ENCODE peak calls at places on chromosome 14, in seven cellular contexts. One of them, this sample, is unnamed.

GRCh38 chr14:103217538-103217937 is 94.3 kb downstream of the TNFAIP2 start:
- DNase-seq in H9: no peak
- DNase-seq in H1: no peak
- DNase-seq in IMR-90: no peak
- DNase-seq in mesenchymal stem cell: no peak
- DNase-seq in mesendoderm: no peak
- DNase-seq in trophoblast cell: no peak
- DNase-seq in this sample: no peak

GRCh38 chr14:71247106-71247505 is 339.8 kb downstream of the PCNX1 start:
- DNase-seq in H9: no peak
- DNase-seq in H1: no peak
- DNase-seq in IMR-90: peak; percentile 51
- DNase-seq in mesenchymal stem cell: no peak
- DNase-seq in mesendoderm: no peak
- DNase-seq in trophoblast cell: no peak
- DNase-seq in this sample: no peak

GRCh38 chr14:99681101-99681831 is 2.8 kb upstream of the CYP46A1 start:
- DNase-seq in H9: peak; percentile 18
- DNase-seq in H1: peak; percentile 41
- DNase-seq in IMR-90: no peak
- DNase-seq in mesenchymal stem cell: no peak
- DNase-seq in mesendoderm: no peak
- DNase-seq in trophoblast cell: no peak
- DNase-seq in this sample: no peak

GRCh38 chr14:95527392-95528002 is 7.4 kb upstream of the GLRX5 start:
- DNase-seq in H9: no peak
- DNase-seq in H1: no peak
- DNase-seq in IMR-90: peak; percentile 84
- DNase-seq in mesenchymal stem cell: peak; percentile 79
- DNase-seq in mesendoderm: no peak
- DNase-seq in trophoblast cell: peak; percentile 86
- DNase-seq in this sample: no peak

GRCh38 chr14:30876692-30877091 is 2.3 kb downstream of the COCH start:
- DNase-seq in H9: no peak
- DNase-seq in H1: no peak
- DNase-seq in IMR-90: no peak
- DNase-seq in mesenchymal stem cell: no peak
- DNase-seq in mesendoderm: no peak
- DNase-seq in trophoblast cell: no peak
- DNase-seq in this sample: no peak

GRCh38 chr14:19993438-19993837 is 8.5 kb upstream of the OR4Q2 start:
- DNase-seq in H9: no peak
- DNase-seq in H1: no peak
- DNase-seq in IMR-90: no peak
- DNase-seq in mesenchymal stem cell: no peak
- DNase-seq in mesendoderm: no peak
- DNase-seq in trophoblast cell: no peak
- DNase-seq in this sample: no peak

GRCh38 chr14:80316426-80316825 is 105.1 kb upstream of the DIO2 start:
- DNase-seq in H9: no peak
- DNase-seq in H1: no peak
- DNase-seq in IMR-90: peak; percentile 46
- DNase-seq in mesenchymal stem cell: no peak
- DNase-seq in mesendoderm: no peak
- DNase-seq in trophoblast cell: no peak
- DNase-seq in this sample: no peak

GRCh38 chr14:84894254-84894653 is 635.7 kb upstream of the FLRT2 start:
- DNase-seq in H9: no peak
- DNase-seq in H1: no peak
- DNase-seq in IMR-90: no peak
- DNase-seq in mesenchymal stem cell: no peak
- DNase-seq in mesendoderm: no peak
- DNase-seq in trophoblast cell: no peak
- DNase-seq in this sample: no peak

GRCh38 chr14:53509845-53510244 is 356.7 kb upstream of the DDHD1 start:
- DNase-seq in H9: no peak
- DNase-seq in H1: no peak
- DNase-seq in IMR-90: peak; percentile 70
- DNase-seq in mesenchymal stem cell: peak; percentile 43
- DNase-seq in mesendoderm: no peak
- DNase-seq in trophoblast cell: no peak
- DNase-seq in this sample: no peak

GRCh38 chr14:65850429-65851145 is 438.1 kb downstream of the FUT8 start:
- DNase-seq in H9: no peak
- DNase-seq in H1: no peak
- DNase-seq in IMR-90: no peak
- DNase-seq in mesenchymal stem cell: no peak
- DNase-seq in mesendoderm: no peak
- DNase-seq in trophoblast cell: no peak
- DNase-seq in this sample: no peak

GRCh38 chr14:54550514-54550913 is 16.4 kb upstream of the SAMD4A start:
- DNase-seq in H9: no peak
- DNase-seq in H1: no peak
- DNase-seq in IMR-90: peak; percentile 71
- DNase-seq in mesenchymal stem cell: no peak
- DNase-seq in mesendoderm: no peak
- DNase-seq in trophoblast cell: no peak
- DNase-seq in this sample: no peak

GRCh38 chr14:39491134-39491541 is 58.9 kb upstream of the FBXO33 start:
- DNase-seq in H9: no peak
- DNase-seq in H1: peak; percentile 46
- DNase-seq in IMR-90: peak; percentile 52
- DNase-seq in mesenchymal stem cell: peak; percentile 55
- DNase-seq in mesendoderm: peak; percentile 55
- DNase-seq in trophoblast cell: peak; percentile 68
- DNase-seq in this sample: no peak

GRCh38 chr14:75636100-75636692 is 24.5 kb downstream of the ERG28 start:
- DNase-seq in H9: peak; percentile 30
- DNase-seq in H1: no peak
- DNase-seq in IMR-90: peak; percentile 32
- DNase-seq in mesenchymal stem cell: peak; percentile 72
- DNase-seq in mesendoderm: peak; percentile 38
- DNase-seq in trophoblast cell: no peak
- DNase-seq in this sample: no peak

GRCh38 chr14:91377700-91378652 is 39.6 kb downstream of the CCDC88C start:
- DNase-seq in H9: no peak
- DNase-seq in H1: no peak
- DNase-seq in IMR-90: no peak
- DNase-seq in mesenchymal stem cell: no peak
- DNase-seq in mesendoderm: no peak
- DNase-seq in trophoblast cell: no peak
- DNase-seq in this sample: no peak

GRCh38 chr14:56129941-56130340 is 11.7 kb downstream of the PELI2 start:
- DNase-seq in H9: no peak
- DNase-seq in H1: no peak
- DNase-seq in IMR-90: no peak
- DNase-seq in mesenchymal stem cell: no peak
- DNase-seq in mesendoderm: peak; percentile 51
- DNase-seq in trophoblast cell: no peak
- DNase-seq in this sample: no peak

GRCh38 chr14:75933712-75934296 is 48.0 kb downstream of the TGFB3 start:
- DNase-seq in H9: no peak
- DNase-seq in H1: no peak
- DNase-seq in IMR-90: no peak
- DNase-seq in mesenchymal stem cell: no peak
- DNase-seq in mesendoderm: no peak
- DNase-seq in trophoblast cell: no peak
- DNase-seq in this sample: no peak

DNA sequence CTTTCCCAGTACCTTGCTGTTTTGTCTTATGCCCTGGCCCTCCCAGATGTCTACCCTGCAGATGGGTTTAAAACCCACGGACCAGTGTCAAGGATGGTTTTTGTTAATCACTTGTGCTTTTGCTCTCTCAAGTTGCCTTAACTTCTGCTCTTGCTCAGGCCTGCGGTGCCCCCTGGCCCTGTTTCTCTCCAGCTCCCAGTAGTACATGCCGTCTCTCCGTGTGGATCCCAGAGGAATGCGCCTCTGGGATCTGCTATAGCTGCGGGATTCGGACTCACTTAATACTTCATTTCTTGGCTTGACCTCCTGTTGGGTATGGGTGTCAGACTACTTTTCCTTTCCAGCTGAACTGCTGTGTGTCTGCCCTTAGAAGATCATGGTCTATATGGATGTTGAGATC is 14.5 kb downstream of the PLEKHG3 start:
- DNase-seq in H9: no peak
- DNase-seq in H1: no peak
- DNase-seq in IMR-90: no peak
- DNase-seq in mesenchymal stem cell: no peak
- DNase-seq in mesendoderm: peak; percentile 46
- DNase-seq in trophoblast cell: no peak
- DNase-seq in this sample: no peak
- H3K18ac ChIP-seq in H9: no peak overlapping the region
- H3K18ac ChIP-seq in H1: no peak overlapping the region
- H3K18ac ChIP-seq in IMR-90: no peak overlapping the region
- H3K18ac ChIP-seq in mesenchymal stem cell: peak overlapping the region; percentile 14
- H3K18ac ChIP-seq in mesendoderm: no peak overlapping the region
- H3K18ac ChIP-seq in trophoblast cell: no peak overlapping the region
- H3K18ac ChIP-seq in this sample: no peak overlapping the region

GRCh38 chr14:24316597-24316950 is 5.3 kb downstream of the LTB4R start:
- DNase-seq in H9: no peak
- DNase-seq in H1: no peak
- DNase-seq in IMR-90: no peak
- DNase-seq in mesenchymal stem cell: no peak
- DNase-seq in mesendoderm: no peak
- DNase-seq in trophoblast cell: no peak
- DNase-seq in this sample: no peak

GRCh38 chr14:24313912-24314311 is 2.6 kb downstream of the LTB4R start:
- DNase-seq in H9: no peak
- DNase-seq in H1: no peak
- DNase-seq in IMR-90: no peak
- DNase-seq in mesenchymal stem cell: no peak
- DNase-seq in mesendoderm: no peak
- DNase-seq in trophoblast cell: no peak
- DNase-seq in this sample: no peak

GRCh38 chr14:24314377-24315193 is 3.3 kb downstream of the LTB4R start:
- DNase-seq in H9: no peak
- DNase-seq in H1: no peak
- DNase-seq in IMR-90: no peak
- DNase-seq in mesenchymal stem cell: no peak
- DNase-seq in mesendoderm: no peak
- DNase-seq in trophoblast cell: no peak
- DNase-seq in this sample: no peak

GRCh38 chr14:24315807-24316596 is 4.7 kb downstream of the LTB4R start:
- DNase-seq in H9: peak; percentile 81
- DNase-seq in H1: peak; percentile 78
- DNase-seq in IMR-90: no peak
- DNase-seq in mesenchymal stem cell: no peak
- DNase-seq in mesendoderm: peak; percentile 57
- DNase-seq in trophoblast cell: peak; percentile 76
- DNase-seq in this sample: no peak

DNA sequence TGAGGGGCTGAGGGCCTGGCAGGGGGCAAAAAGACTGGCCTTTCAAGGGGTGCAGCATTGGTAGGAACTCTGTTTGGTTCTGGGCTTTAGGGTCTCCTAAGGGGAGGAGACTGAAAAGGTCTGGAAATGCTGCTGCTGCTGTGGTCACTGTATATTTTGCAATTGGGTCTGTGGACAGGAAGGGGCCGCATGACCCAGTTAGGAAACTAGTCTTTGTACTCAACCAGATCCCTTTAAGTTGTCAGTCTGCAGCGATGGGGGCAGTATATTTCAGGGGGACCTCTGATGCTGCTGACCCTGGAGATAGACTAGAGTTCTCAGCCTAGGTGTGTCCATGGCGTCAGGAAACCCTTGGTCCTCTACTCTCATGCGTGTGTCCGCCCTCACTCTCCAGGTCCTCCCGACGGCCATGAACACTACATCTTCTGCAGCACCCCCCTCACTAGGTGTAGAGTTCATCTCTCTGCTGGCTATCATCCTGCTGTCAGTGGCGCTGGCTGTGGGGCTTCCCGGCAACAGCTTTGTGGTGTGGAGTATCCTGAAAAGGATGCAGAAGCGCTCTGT is 4.0 kb downstream of the LTB4R start:
- DNase-seq in H9: no peak
- DNase-seq in H1: no peak
- DNase-seq in IMR-90: no peak
- DNase-seq in mesenchymal stem cell: no peak
- DNase-seq in mesendoderm: no peak
- DNase-seq in trophoblast cell: no peak
- DNase-seq in this sample: no peak
- H3K18ac ChIP-seq in H9: no peak overlapping the region
- H3K18ac ChIP-seq in H1: no peak overlapping the region
- H3K18ac ChIP-seq in IMR-90: no peak overlapping the region
- H3K18ac ChIP-seq in mesenchymal stem cell: no peak overlapping the region
- H3K18ac ChIP-seq in mesendoderm: no peak overlapping the region
- H3K18ac ChIP-seq in trophoblast cell: no peak overlapping the region
- H3K18ac ChIP-seq in this sample: no peak overlapping the region

GRCh38 chr14:104769324-104770071 is 16.6 kb downstream of the SIVA1 start:
- DNase-seq in H9: no peak
- DNase-seq in H1: no peak
- DNase-seq in IMR-90: no peak
- DNase-seq in mesenchymal stem cell: no peak
- DNase-seq in mesendoderm: no peak
- DNase-seq in trophoblast cell: peak; percentile 34
- DNase-seq in this sample: no peak
- H3K18ac ChIP-seq in H9: no peak overlapping the region
- H3K18ac ChIP-seq in H1: no peak overlapping the region
- H3K18ac ChIP-seq in IMR-90: no peak overlapping the region
- H3K18ac ChIP-seq in mesenchymal stem cell: no peak overlapping the region
- H3K18ac ChIP-seq in mesendoderm: no peak overlapping the region
- H3K18ac ChIP-seq in trophoblast cell: no peak overlapping the region
- H3K18ac ChIP-seq in this sample: no peak overlapping the region

GRCh38 chr14:41541333-41541732 is 65.3 kb upstream of the LRFN5 start:
- DNase-seq in H9: no peak
- DNase-seq in H1: no peak
- DNase-seq in IMR-90: no peak
- DNase-seq in mesenchymal stem cell: no peak
- DNase-seq in mesendoderm: no peak
- DNase-seq in trophoblast cell: no peak
- DNase-seq in this sample: no peak
- H3K18ac ChIP-seq in H9: no peak overlapping the region
- H3K18ac ChIP-seq in H1: no peak overlapping the region
- H3K18ac ChIP-seq in IMR-90: no peak overlapping the region
- H3K18ac ChIP-seq in mesenchymal stem cell: no peak overlapping the region
- H3K18ac ChIP-seq in mesendoderm: no peak overlapping the region
- H3K18ac ChIP-seq in trophoblast cell: no peak overlapping the region
- H3K18ac ChIP-seq in this sample: no peak overlapping the region

DNA sequence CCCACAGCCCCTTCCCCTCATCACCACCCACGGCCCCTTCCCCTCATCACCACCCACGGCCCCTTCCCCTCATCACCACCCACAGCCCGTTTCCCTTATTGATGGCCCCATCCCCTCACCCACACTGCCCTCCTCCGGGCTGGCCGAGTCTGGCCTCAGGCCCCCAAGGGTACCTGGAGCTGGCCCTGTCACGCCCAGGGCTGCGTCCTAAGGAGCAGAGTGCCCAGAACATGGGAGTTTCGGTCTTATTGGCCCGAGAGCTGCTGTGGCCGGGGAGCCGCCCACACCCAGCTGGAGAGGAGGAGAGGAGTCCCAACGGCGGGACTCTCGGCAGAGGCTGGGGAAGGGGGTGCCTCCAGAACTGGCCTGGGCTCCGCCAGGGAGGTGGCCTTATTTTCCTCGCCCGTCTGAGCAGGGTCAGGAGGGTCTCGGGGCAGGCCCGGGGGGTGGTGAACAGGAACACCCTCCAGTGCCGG is 182.3 kb downstream of the KIF26A start:
- DNase-seq in H9: peak; percentile 21
- DNase-seq in H1: peak; percentile 42
- DNase-seq in IMR-90: no peak
- DNase-seq in mesenchymal stem cell: no peak
- DNase-seq in mesendoderm: no peak
- DNase-seq in trophoblast cell: no peak
- DNase-seq in this sample: no peak
- H3K18ac ChIP-seq in H9: peak overlapping the region; percentile 50
- H3K18ac ChIP-seq in H1: no peak overlapping the region
- H3K18ac ChIP-seq in IMR-90: no peak overlapping the region
- H3K18ac ChIP-seq in mesenchymal stem cell: no peak overlapping the region
- H3K18ac ChIP-seq in mesendoderm: no peak overlapping the region
- H3K18ac ChIP-seq in trophoblast cell: no peak overlapping the region
- H3K18ac ChIP-seq in this sample: peak overlapping the region; percentile 83

This sample was measured in neuronal stem cell.